ENCODE peak calls at places on chromosomes 11 and 22, in seven cellular contexts. L, J, F, M, K, Y and V are unnamed samples.

GRCh38 chr11:73258104-73258684 is 13.9 kb upstream of the P2RY6 start:
- DNase-seq in J (no peak), K (no peak), F (no peak), L (peak; percentile 18), Y (no peak), M (peak; percentile 60), V (no peak)

GRCh38 chr22:22045576-22046335 is 63.2 kb upstream of the TOP3B start:
- DNase-seq in L (no peak), K (no peak), M (no peak), F (no peak), J (no peak), Y (no peak), V (no peak)

GRCh38 chr11:15390857-15391256 is 276.1 kb downstream of the INSC start:
- DNase-seq in L (no peak), J (no peak), M (no peak), K (no peak), Y (no peak), F (no peak), V (no peak)

GRCh38 chr11:108289699-108290098 is 66.8 kb downstream of the ATM start:
- DNase-seq in K (no peak), F (no peak), Y (peak; percentile 66), L (no peak), J (no peak), M (no peak), V (no peak)

GRCh38 chr22:32469799-32470212 is 4.8 kb upstream of the FBXO7 start:
- DNase-seq in Y (no peak), J (no peak), M (no peak), L (no peak), K (peak; percentile 67), F (peak; percentile 12), V (peak; percentile 57)

GRCh38 chr11:72652871-72653615 is 21.2 kb downstream of the PDE2A start:
- DNase-seq in K (no peak), J (peak; percentile 94), F (no peak), L (no peak), Y (no peak), M (no peak), V (no peak)

GRCh38 chr22:36330655-36331305 is 57.0 kb downstream of the MYH9 start:
- DNase-seq in Y (peak; percentile 84), L (no peak), J (no peak), M (peak; percentile 86), K (peak; percentile 77), F (no peak), V (peak; percentile 64)

GRCh38 chr11:124917115-124917637 is 1.9 kb upstream of the HEPN1 start:
- DNase-seq in J (no peak), L (no peak), F (no peak), Y (no peak), K (peak; percentile 28), M (no peak), V (no peak)

GRCh38 chr11:78954261-78954660 is 379.6 kb upstream of the NARS2 start:
- DNase-seq in L (no peak), Y (no peak), J (no peak), M (no peak), F (no peak), K (no peak), V (no peak)

GRCh38 chr11:23288001-23288783 is 427.9 kb upstream of the CCDC179 start:
- DNase-seq in M (no peak), J (no peak), Y (no peak), L (no peak), F (no peak), K (peak; percentile 84), V (peak; percentile 82)

GRCh38 chr11:46541593-46542371 is 52.0 kb downstream of the AMBRA1 start:
- DNase-seq in M (no peak), Y (no peak), J (no peak), L (peak; percentile 84), F (peak; percentile 94), K (no peak), V (no peak)

GRCh38 chr11:63829823-63830489 is 9.0 kb upstream of the MARK2 start:
- DNase-seq in Y (no peak), F (peak; percentile 30), J (peak; percentile 68), M (no peak), L (no peak), K (peak; percentile 34), V (no peak)

GRCh38 chr11:100563541-100564280 is 123.4 kb upstream of the ARHGAP42 start:
- DNase-seq in M (no peak), Y (no peak), L (no peak), J (no peak), F (no peak), K (peak; percentile 81), V (peak; percentile 77)

GRCh38 chr11:6617315-6617781 is 1.9 kb downstream of the TPP1 start:
- DNase-seq in L (no peak), F (no peak), M (peak; percentile 50), K (no peak), Y (peak; percentile 75), J (no peak), V (no peak)

GRCh38 chr11:128948583-128948982 is 5.9 kb upstream of the TP53AIP1 start:
- DNase-seq in L (no peak), J (peak; percentile 52), M (no peak), Y (no peak), K (no peak), F (no peak), V (no peak)

GRCh38 chr11:71284525-71285092 is 32.2 kb upstream of the SHANK2 start:
- DNase-seq in M (peak; percentile 25), F (peak; percentile 53), J (no peak), K (no peak), L (no peak), Y (no peak), V (no peak)

GRCh38 chr11:29956076-29956556 is 60.7 kb downstream of the KCNA4 start:
- DNase-seq in F (no peak), Y (no peak), M (no peak), J (no peak), L (no peak), K (no peak), V (no peak)

GRCh38 chr11:130675456-130675855 is 227.0 kb downstream of the ADAMTS15 start:
- DNase-seq in Y (no peak), L (no peak), J (no peak), F (peak; percentile 41), M (peak; percentile 95), K (peak; percentile 75), V (peak; percentile 65)

GRCh38 chr22:45441158-45441557 is 27.7 kb downstream of the RIBC2 start:
- DNase-seq in F (peak; percentile 71), J (peak; percentile 73), K (peak; percentile 51), L (no peak), M (peak; percentile 81), Y (no peak), V (no peak)

GRCh38 chr11:127926721-127927120 is 660.6 kb downstream of the ETS1 start:
- DNase-seq in F (peak; percentile 41), K (no peak), L (no peak), J (no peak), M (no peak), Y (no peak), V (no peak)

GRCh38 chr22:37162221-37163095 is 12.7 kb upstream of the IL2RB start:
- DNase-seq in J (no peak), K (no peak), Y (peak; percentile 82), F (no peak), L (no peak), M (no peak), V (no peak)

GRCh38 chr22:17786435-17787158 is 12.3 kb upstream of the BID start:
- DNase-seq in J (peak; percentile 92), M (no peak), Y (no peak), L (peak; percentile 85), F (no peak), K (peak; percentile 25), V (peak; percentile 12)

GRCh38 chr22:36641902-36642640 is 61.5 kb downstream of the CACNG2 start:
- DNase-seq in K (peak; percentile 32), M (no peak), Y (no peak), F (no peak), L (no peak), J (no peak), V (peak; percentile 14)

DNA sequence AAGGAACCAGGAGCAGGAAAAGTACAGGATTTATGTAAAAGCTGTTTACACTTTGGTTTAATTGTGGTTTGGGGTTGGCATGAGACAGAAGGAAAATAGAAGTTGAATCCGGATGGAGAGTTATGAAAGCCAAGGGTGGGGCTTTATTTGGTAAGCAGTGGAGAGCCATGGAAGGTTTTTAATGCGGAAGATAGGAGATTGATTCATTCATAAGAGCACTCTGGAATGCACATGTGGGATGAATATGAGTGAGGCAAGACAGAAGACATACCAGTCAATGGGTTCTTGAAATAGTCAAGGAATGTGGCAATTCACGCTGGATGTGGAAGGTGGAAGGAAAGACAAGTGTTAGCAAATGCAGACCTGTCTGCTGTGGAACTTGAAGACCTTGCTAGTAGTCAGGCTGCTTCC is 9.3 kb upstream of the GLB1L3 start:
- DNase-seq in Y (no peak), K (peak; percentile 88), M (no peak), F (no peak), J (no peak), L (no peak), V (peak; percentile 84)
- H3K27ac ChIP-seq in Y (no peak overlapping the region), K (no peak overlapping the region), M (no peak overlapping the region), F (no peak overlapping the region), J (no peak overlapping the region), L (no peak overlapping the region), V (no peak overlapping the region)

DNA sequence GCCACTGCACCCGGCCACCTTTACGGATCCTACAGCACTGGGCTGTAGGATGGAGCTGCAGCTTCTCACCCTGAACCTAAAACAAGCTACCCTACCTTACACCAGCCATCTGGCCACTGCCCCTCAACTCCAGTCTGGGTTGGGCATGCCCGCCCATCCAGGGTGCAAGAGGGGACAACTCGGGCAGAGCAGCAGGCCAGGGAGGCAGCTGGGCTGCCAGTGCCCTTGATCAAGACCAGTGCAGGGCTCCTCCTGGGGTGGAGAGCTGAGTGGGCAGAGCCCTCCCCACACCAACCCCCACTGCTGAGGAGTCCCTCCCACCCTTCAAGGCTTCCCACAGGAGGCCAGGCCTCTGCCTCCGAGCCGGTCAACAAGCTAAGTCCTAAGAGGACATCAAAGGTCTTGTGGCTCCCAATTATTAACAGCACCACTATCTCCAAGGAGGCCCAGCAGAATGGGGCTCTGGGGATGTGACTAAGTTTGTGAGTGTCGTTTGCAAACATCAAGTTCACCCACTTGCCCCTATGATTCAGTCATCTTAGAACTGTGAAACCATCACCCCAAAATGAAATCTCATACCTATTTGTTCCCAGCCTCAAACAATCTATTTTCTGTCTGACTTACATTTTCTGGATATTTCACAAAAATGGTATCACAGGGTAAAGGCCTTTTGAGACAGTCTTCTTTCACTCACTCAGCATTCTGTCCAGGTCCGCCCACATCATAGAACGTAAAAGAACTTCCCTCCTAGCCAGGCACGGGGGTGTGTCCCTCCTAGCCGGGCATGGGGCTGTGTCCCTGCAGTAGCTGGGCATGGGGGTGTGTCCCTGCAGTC is 11.0 kb downstream of the GATD1 start:
- DNase-seq in L (no peak), K (no peak), F (no peak), M (no peak), Y (no peak), J (no peak), V (no peak)
- H3K27ac ChIP-seq in L (no peak overlapping the region), K (no peak overlapping the region), F (no peak overlapping the region), M (no peak overlapping the region), Y (no peak overlapping the region), J (no peak overlapping the region), V (no peak overlapping the region)

GRCh38 chr22:38578505-38578904 is 8.5 kb upstream of the DMC1 start:
- DNase-seq in J (peak; percentile 24), Y (no peak), K (no peak), L (no peak), M (no peak), F (no peak), V (no peak)
- H3K27ac ChIP-seq in J (no peak overlapping the region), Y (no peak overlapping the region), K (no peak overlapping the region), L (no peak overlapping the region), M (no peak overlapping the region), F (no peak overlapping the region), V (no peak overlapping the region)

DNA sequence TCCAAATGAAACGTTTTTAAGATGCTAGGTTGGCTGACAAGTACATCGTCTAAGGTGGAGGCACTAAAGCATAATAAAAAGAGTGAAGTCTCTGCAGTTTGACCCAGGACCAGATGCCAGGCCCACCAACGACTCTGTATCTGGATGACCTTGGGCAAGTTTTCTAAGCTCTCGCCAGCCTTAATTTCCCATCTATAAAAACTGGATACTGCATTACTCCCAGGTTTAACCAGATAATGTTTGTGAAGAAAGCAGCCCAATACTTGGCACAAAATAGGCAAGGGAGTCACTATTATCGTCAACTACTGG is 49.0 kb downstream of the FAM83F start:
- DNase-seq in M (no peak), L (no peak), Y (no peak), F (no peak), J (no peak), K (no peak), V (no peak)
- H3K27ac ChIP-seq in M (peak overlapping the region; percentile 96), L (peak overlapping the region; percentile 97), Y (peak overlapping the region; percentile 97), F (peak overlapping the region; percentile 93), J (no peak overlapping the region), K (peak overlapping the region; percentile 96), V (peak overlapping the region; percentile 93)